ENCODE peak calls at places on chromosome 10, in eight cellular contexts. One of them, this sample, is unnamed.

GRCh38 chr10:110361800-110362456 is 57.2 kb upstream of the SMNDC1 start:
- DNase-seq in transverse colon: no peak
- DNase-seq in CD4-positive, alpha-beta memory T cell: no peak
- DNase-seq in neural progenitor cell: peak; percentile 38
- DNase-seq in tibial artery: no peak
- DNase-seq in upper lobe of left lung: no peak
- DNase-seq in CD8-positive, alpha-beta T cell: no peak
- DNase-seq in colonic mucosa: no peak
- DNase-seq in this sample: no peak

GRCh38 chr10:97722980-97723379 is 9.4 kb downstream of the MARVELD1 start:
- DNase-seq in transverse colon: no peak
- DNase-seq in CD4-positive, alpha-beta memory T cell: no peak
- DNase-seq in neural progenitor cell: no peak
- DNase-seq in tibial artery: no peak
- DNase-seq in upper lobe of left lung: no peak
- DNase-seq in CD8-positive, alpha-beta T cell: no peak
- DNase-seq in colonic mucosa: no peak
- DNase-seq in this sample: no peak

GRCh38 chr10:9188022-9188810 is 1133.7 kb downstream of the GATA3 start:
- DNase-seq in transverse colon: no peak
- DNase-seq in CD4-positive, alpha-beta memory T cell: no peak
- DNase-seq in neural progenitor cell: no peak
- DNase-seq in tibial artery: no peak
- DNase-seq in upper lobe of left lung: no peak
- DNase-seq in CD8-positive, alpha-beta T cell: no peak
- DNase-seq in colonic mucosa: no peak
- DNase-seq in this sample: no peak

GRCh38 chr10:128943111-128943510 is 523.9 kb upstream of the MGMT start:
- DNase-seq in transverse colon: no peak
- DNase-seq in CD4-positive, alpha-beta memory T cell: no peak
- DNase-seq in neural progenitor cell: no peak
- DNase-seq in tibial artery: no peak
- DNase-seq in upper lobe of left lung: no peak
- DNase-seq in CD8-positive, alpha-beta T cell: no peak
- DNase-seq in colonic mucosa: no peak
- DNase-seq in this sample: no peak

GRCh38 chr10:6819301-6819700 is 239.2 kb upstream of the PRKCQ start:
- DNase-seq in transverse colon: no peak
- DNase-seq in CD4-positive, alpha-beta memory T cell: no peak
- DNase-seq in neural progenitor cell: no peak
- DNase-seq in tibial artery: no peak
- DNase-seq in upper lobe of left lung: no peak
- DNase-seq in CD8-positive, alpha-beta T cell: no peak
- DNase-seq in colonic mucosa: no peak
- DNase-seq in this sample: no peak

GRCh38 chr10:11045995-11046394 is 28.3 kb downstream of the CELF2 start:
- DNase-seq in transverse colon: no peak
- DNase-seq in CD4-positive, alpha-beta memory T cell: no peak
- DNase-seq in neural progenitor cell: no peak
- DNase-seq in tibial artery: peak; percentile 49
- DNase-seq in upper lobe of left lung: no peak
- DNase-seq in CD8-positive, alpha-beta T cell: no peak
- DNase-seq in colonic mucosa: no peak
- DNase-seq in this sample: no peak

GRCh38 chr10:27950165-27950564 is 48.7 kb downstream of the ODAD2 start:
- DNase-seq in transverse colon: no peak
- DNase-seq in CD4-positive, alpha-beta memory T cell: no peak
- DNase-seq in neural progenitor cell: no peak
- DNase-seq in tibial artery: no peak
- DNase-seq in upper lobe of left lung: no peak
- DNase-seq in CD8-positive, alpha-beta T cell: no peak
- DNase-seq in colonic mucosa: no peak
- DNase-seq in this sample: no peak

GRCh38 chr10:50508315-50509051 is 115.3 kb downstream of the SGMS1 start:
- DNase-seq in transverse colon: no peak
- DNase-seq in CD4-positive, alpha-beta memory T cell: no peak
- DNase-seq in neural progenitor cell: no peak
- DNase-seq in tibial artery: no peak
- DNase-seq in upper lobe of left lung: no peak
- DNase-seq in CD8-positive, alpha-beta T cell: no peak
- DNase-seq in colonic mucosa: no peak
- DNase-seq in this sample: no peak

GRCh38 chr10:12346707-12347106 is 2.6 kb upstream of the CAMK1D start:
- DNase-seq in transverse colon: no peak
- DNase-seq in CD4-positive, alpha-beta memory T cell: no peak
- DNase-seq in neural progenitor cell: no peak
- DNase-seq in tibial artery: no peak
- DNase-seq in upper lobe of left lung: no peak
- DNase-seq in CD8-positive, alpha-beta T cell: no peak
- DNase-seq in colonic mucosa: no peak
- DNase-seq in this sample: no peak

GRCh38 chr10:95864906-95865813 is 42.6 kb upstream of the CC2D2B start:
- DNase-seq in transverse colon: peak; percentile 18
- DNase-seq in CD4-positive, alpha-beta memory T cell: peak; percentile 52
- DNase-seq in neural progenitor cell: peak; percentile 72
- DNase-seq in tibial artery: peak; percentile 31
- DNase-seq in upper lobe of left lung: peak; percentile 22
- DNase-seq in CD8-positive, alpha-beta T cell: peak; percentile 2
- DNase-seq in colonic mucosa: peak; percentile 41
- DNase-seq in this sample: peak; percentile 35

GRCh38 chr10:3195706-3196105 is 23.1 kb upstream of the PITRM1 start:
- DNase-seq in transverse colon: no peak
- DNase-seq in CD4-positive, alpha-beta memory T cell: no peak
- DNase-seq in neural progenitor cell: no peak
- DNase-seq in tibial artery: no peak
- DNase-seq in upper lobe of left lung: no peak
- DNase-seq in CD8-positive, alpha-beta T cell: no peak
- DNase-seq in colonic mucosa: no peak
- DNase-seq in this sample: no peak

GRCh38 chr10:13089345-13089744 is 10.6 kb upstream of the OPTN start:
- DNase-seq in transverse colon: no peak
- DNase-seq in CD4-positive, alpha-beta memory T cell: no peak
- DNase-seq in neural progenitor cell: no peak
- DNase-seq in tibial artery: no peak
- DNase-seq in upper lobe of left lung: no peak
- DNase-seq in CD8-positive, alpha-beta T cell: no peak
- DNase-seq in colonic mucosa: no peak
- DNase-seq in this sample: no peak

GRCh38 chr10:60430017-60430416 is 40.3 kb upstream of the ANK3 start:
- DNase-seq in transverse colon: no peak
- DNase-seq in CD4-positive, alpha-beta memory T cell: no peak
- DNase-seq in neural progenitor cell: no peak
- DNase-seq in tibial artery: no peak
- DNase-seq in upper lobe of left lung: no peak
- DNase-seq in CD8-positive, alpha-beta T cell: no peak
- DNase-seq in colonic mucosa: no peak
- DNase-seq in this sample: no peak

GRCh38 chr10:46557319-46558140 is 1.1 kb upstream of the GPRIN2 start:
- DNase-seq in transverse colon: peak; percentile 23
- DNase-seq in CD4-positive, alpha-beta memory T cell: no peak
- DNase-seq in neural progenitor cell: no peak
- DNase-seq in tibial artery: peak; percentile 16
- DNase-seq in upper lobe of left lung: peak; percentile 21
- DNase-seq in CD8-positive, alpha-beta T cell: no peak
- DNase-seq in colonic mucosa: peak; percentile 41
- DNase-seq in this sample: peak; percentile 53

GRCh38 chr10:3552281-3552680 is 232.7 kb downstream of the KLF6 start:
- DNase-seq in transverse colon: no peak
- DNase-seq in CD4-positive, alpha-beta memory T cell: no peak
- DNase-seq in neural progenitor cell: no peak
- DNase-seq in tibial artery: no peak
- DNase-seq in upper lobe of left lung: no peak
- DNase-seq in CD8-positive, alpha-beta T cell: no peak
- DNase-seq in colonic mucosa: no peak
- DNase-seq in this sample: no peak

GRCh38 chr10:13632407-13632806 is 45.6 kb downstream of the PRPF18 start:
- DNase-seq in transverse colon: no peak
- DNase-seq in CD4-positive, alpha-beta memory T cell: no peak
- DNase-seq in neural progenitor cell: no peak
- DNase-seq in tibial artery: no peak
- DNase-seq in upper lobe of left lung: no peak
- DNase-seq in CD8-positive, alpha-beta T cell: no peak
- DNase-seq in colonic mucosa: no peak
- DNase-seq in this sample: no peak

GRCh38 chr10:71378341-71379117 is 18.2 kb upstream of the CDH23 start:
- DNase-seq in transverse colon: no peak
- DNase-seq in CD4-positive, alpha-beta memory T cell: no peak
- DNase-seq in neural progenitor cell: no peak
- DNase-seq in tibial artery: no peak
- DNase-seq in upper lobe of left lung: no peak
- DNase-seq in CD8-positive, alpha-beta T cell: no peak
- DNase-seq in colonic mucosa: peak; percentile 24
- DNase-seq in this sample: no peak

GRCh38 chr10:17473228-17473950 is 19.0 kb upstream of the ST8SIA6 start:
- DNase-seq in transverse colon: no peak
- DNase-seq in CD4-positive, alpha-beta memory T cell: no peak
- DNase-seq in neural progenitor cell: no peak
- DNase-seq in tibial artery: no peak
- DNase-seq in upper lobe of left lung: no peak
- DNase-seq in CD8-positive, alpha-beta T cell: no peak
- DNase-seq in colonic mucosa: no peak
- DNase-seq in this sample: no peak

GRCh38 chr10:46236941-46237681 is 49.7 kb upstream of the ANTXRL start:
- DNase-seq in transverse colon: no peak
- DNase-seq in CD4-positive, alpha-beta memory T cell: no peak
- DNase-seq in neural progenitor cell: no peak
- DNase-seq in tibial artery: no peak
- DNase-seq in upper lobe of left lung: peak; percentile 13
- DNase-seq in CD8-positive, alpha-beta T cell: no peak
- DNase-seq in colonic mucosa: peak; percentile 11
- DNase-seq in this sample: no peak

GRCh38 chr10:26479766-26480492 is 41.8 kb downstream of the APBB1IP start:
- DNase-seq in transverse colon: no peak
- DNase-seq in CD4-positive, alpha-beta memory T cell: peak; percentile 58
- DNase-seq in neural progenitor cell: no peak
- DNase-seq in tibial artery: no peak
- DNase-seq in upper lobe of left lung: no peak
- DNase-seq in CD8-positive, alpha-beta T cell: no peak
- DNase-seq in colonic mucosa: no peak
- DNase-seq in this sample: no peak

GRCh38 chr10:95742529-95742884 is 13.5 kb upstream of the ENTPD1 start:
- DNase-seq in transverse colon: peak; percentile 52
- DNase-seq in CD4-positive, alpha-beta memory T cell: no peak
- DNase-seq in neural progenitor cell: no peak
- DNase-seq in tibial artery: peak; percentile 38
- DNase-seq in upper lobe of left lung: peak; percentile 50
- DNase-seq in CD8-positive, alpha-beta T cell: no peak
- DNase-seq in colonic mucosa: peak; percentile 70
- DNase-seq in this sample: no peak

GRCh38 chr10:94129393-94130130 is 135.8 kb downstream of the PLCE1 start:
- DNase-seq in transverse colon: no peak
- DNase-seq in CD4-positive, alpha-beta memory T cell: no peak
- DNase-seq in neural progenitor cell: no peak
- DNase-seq in tibial artery: no peak
- DNase-seq in upper lobe of left lung: no peak
- DNase-seq in CD8-positive, alpha-beta T cell: no peak
- DNase-seq in colonic mucosa: no peak
- DNase-seq in this sample: no peak

GRCh38 chr10:69792361-69792760 is 9.3 kb upstream of the COL13A1 start:
- DNase-seq in transverse colon: no peak
- DNase-seq in CD4-positive, alpha-beta memory T cell: no peak
- DNase-seq in neural progenitor cell: no peak
- DNase-seq in tibial artery: no peak
- DNase-seq in upper lobe of left lung: no peak
- DNase-seq in CD8-positive, alpha-beta T cell: no peak
- DNase-seq in colonic mucosa: no peak
- DNase-seq in this sample: no peak

DNA sequence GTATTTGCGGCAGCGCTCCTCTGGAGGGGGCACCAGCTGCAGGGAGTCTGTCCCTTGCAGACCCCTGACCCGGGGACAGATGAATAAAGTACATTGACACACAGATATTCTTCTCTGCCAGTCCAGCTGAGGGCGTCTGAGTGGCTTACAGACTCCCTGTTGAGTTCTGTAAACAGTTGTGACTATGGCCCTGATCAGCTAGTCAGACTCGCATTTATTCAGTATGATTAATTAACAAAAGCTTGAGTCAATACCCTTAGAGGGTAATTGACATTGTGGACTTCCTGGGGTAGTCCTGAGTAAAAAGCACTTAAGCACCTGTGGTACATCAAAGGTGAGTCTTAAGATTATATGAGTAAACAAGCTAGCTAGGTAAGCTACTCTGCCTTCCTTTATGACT is 21.0 kb downstream of the ANKRD30A start:
- DNase-seq in transverse colon: no peak
- DNase-seq in CD4-positive, alpha-beta memory T cell: no peak
- DNase-seq in neural progenitor cell: no peak
- DNase-seq in tibial artery: no peak
- DNase-seq in upper lobe of left lung: no peak
- DNase-seq in CD8-positive, alpha-beta T cell: no peak
- DNase-seq in colonic mucosa: no peak
- DNase-seq in this sample: no peak
- H3K9me3 ChIP-seq in transverse colon: no peaks in the 10 kb centered on the region
- H3K9me3 ChIP-seq in CD4-positive, alpha-beta memory T cell: no peaks in the 10 kb centered on the region
- H3K9me3 ChIP-seq in neural progenitor cell: peaks cover 39% of the 10 kb centered on the region
- H3K9me3 ChIP-seq in tibial artery: no peaks in the 10 kb centered on the region
- H3K9me3 ChIP-seq in upper lobe of left lung: no peaks in the 10 kb centered on the region
- H3K9me3 ChIP-seq in CD8-positive, alpha-beta T cell: no peaks in the 10 kb centered on the region
- H3K9me3 ChIP-seq in colonic mucosa: no peaks in the 10 kb centered on the region
- H3K9me3 ChIP-seq in this sample: peaks cover 31% of the 10 kb centered on the region

GRCh38 chr10:74923556-74923955 is 97.2 kb downstream of the KAT6B start:
- DNase-seq in transverse colon: no peak
- DNase-seq in CD4-positive, alpha-beta memory T cell: no peak
- DNase-seq in neural progenitor cell: no peak
- DNase-seq in tibial artery: no peak
- DNase-seq in upper lobe of left lung: peak; percentile 77
- DNase-seq in CD8-positive, alpha-beta T cell: no peak
- DNase-seq in colonic mucosa: no peak
- DNase-seq in this sample: no peak
- H3K9me3 ChIP-seq in transverse colon: no peaks in the 10 kb centered on the region
- H3K9me3 ChIP-seq in CD4-positive, alpha-beta memory T cell: no peaks in the 10 kb centered on the region
- H3K9me3 ChIP-seq in neural progenitor cell: peaks cover 12% of the 10 kb centered on the region
- H3K9me3 ChIP-seq in tibial artery: no peaks in the 10 kb centered on the region
- H3K9me3 ChIP-seq in upper lobe of left lung: no peaks in the 10 kb centered on the region
- H3K9me3 ChIP-seq in CD8-positive, alpha-beta T cell: no peaks in the 10 kb centered on the region
- H3K9me3 ChIP-seq in colonic mucosa: no peaks in the 10 kb centered on the region
- H3K9me3 ChIP-seq in this sample: peaks cover 6% of the 10 kb centered on the region

DNA sequence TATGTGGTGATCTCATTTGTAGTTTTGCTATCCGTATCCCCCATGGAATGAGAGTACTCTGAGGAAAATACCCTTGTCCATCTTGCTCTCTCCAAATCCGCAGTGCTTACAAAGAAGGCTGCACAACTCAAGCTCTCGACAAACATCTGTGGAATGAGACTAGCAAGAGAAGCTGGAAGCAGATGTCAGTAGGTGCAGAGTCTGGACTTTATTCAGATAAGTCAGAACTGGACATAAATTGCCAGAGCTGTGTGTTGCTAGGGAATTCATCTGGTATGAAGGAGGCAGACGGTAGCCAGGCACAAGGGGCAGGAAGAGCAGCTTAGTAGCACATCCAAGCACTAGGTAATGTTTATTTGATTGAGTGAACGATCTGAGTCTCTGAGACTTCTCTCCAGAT is 1046.2 kb downstream of the XPNPEP1 start:
- DNase-seq in transverse colon: no peak
- DNase-seq in CD4-positive, alpha-beta memory T cell: no peak
- DNase-seq in neural progenitor cell: no peak
- DNase-seq in tibial artery: no peak
- DNase-seq in upper lobe of left lung: no peak
- DNase-seq in CD8-positive, alpha-beta T cell: no peak
- DNase-seq in colonic mucosa: no peak
- DNase-seq in this sample: no peak
- H3K9me3 ChIP-seq in transverse colon: no peaks in the 10 kb centered on the region
- H3K9me3 ChIP-seq in CD4-positive, alpha-beta memory T cell: no peaks in the 10 kb centered on the region
- H3K9me3 ChIP-seq in neural progenitor cell: no peaks in the 10 kb centered on the region
- H3K9me3 ChIP-seq in tibial artery: no peaks in the 10 kb centered on the region
- H3K9me3 ChIP-seq in upper lobe of left lung: no peaks in the 10 kb centered on the region
- H3K9me3 ChIP-seq in CD8-positive, alpha-beta T cell: no peaks in the 10 kb centered on the region
- H3K9me3 ChIP-seq in colonic mucosa: no peaks in the 10 kb centered on the region
- H3K9me3 ChIP-seq in this sample: no peaks in the 10 kb centered on the region

GRCh38 chr10:99531696-99532050 is 1.1 kb upstream of the NKX2-3 start:
- DNase-seq in transverse colon: no peak
- DNase-seq in CD4-positive, alpha-beta memory T cell: no peak
- DNase-seq in neural progenitor cell: peak; percentile 13
- DNase-seq in tibial artery: no peak
- DNase-seq in upper lobe of left lung: no peak
- DNase-seq in CD8-positive, alpha-beta T cell: no peak
- DNase-seq in colonic mucosa: no peak
- DNase-seq in this sample: no peak
- H3K9me3 ChIP-seq in transverse colon: no peaks in the 10 kb centered on the region
- H3K9me3 ChIP-seq in CD4-positive, alpha-beta memory T cell: no peaks in the 10 kb centered on the region
- H3K9me3 ChIP-seq in neural progenitor cell: no peaks in the 10 kb centered on the region
- H3K9me3 ChIP-seq in tibial artery: no peaks in the 10 kb centered on the region
- H3K9me3 ChIP-seq in upper lobe of left lung: no peaks in the 10 kb centered on the region
- H3K9me3 ChIP-seq in CD8-positive, alpha-beta T cell: no peaks in the 10 kb centered on the region
- H3K9me3 ChIP-seq in colonic mucosa: no peaks in the 10 kb centered on the region
- H3K9me3 ChIP-seq in this sample: no peaks in the 10 kb centered on the region